ENCODE peak calls at places on chromosomes 3 and 15, in six cellular contexts. One of them, this sample, is unnamed.

GRCh38 chr15:52103217-52104207 is 9.1 kb downstream of the BCL2L10 start:
- DNase-seq in psoas muscle: no peak
- DNase-seq in sigmoid colon: peak
- DNase-seq in RWPE1: peak
- DNase-seq in colonic mucosa: no peak
- DNase-seq in mesenchymal stem cell: peak
- DNase-seq in this sample: no peak

GRCh38 chr15:26838742-26839460 is 28.0 kb upstream of the GABRA5 start:
- DNase-seq in psoas muscle: no peak
- DNase-seq in sigmoid colon: no peak
- DNase-seq in RWPE1: no peak
- DNase-seq in colonic mucosa: no peak
- DNase-seq in mesenchymal stem cell: no peak
- DNase-seq in this sample: no peak

GRCh38 chr3:12442654-12443501 is 41.4 kb upstream of the TSEN2 start:
- DNase-seq in psoas muscle: no peak
- DNase-seq in sigmoid colon: peak
- DNase-seq in RWPE1: no peak
- DNase-seq in colonic mucosa: no peak
- DNase-seq in mesenchymal stem cell: no peak
- DNase-seq in this sample: no peak

GRCh38 chr15:40421246-40422157 is 15.9 kb downstream of the IVD start:
- DNase-seq in psoas muscle: peak
- DNase-seq in sigmoid colon: peak
- DNase-seq in RWPE1: peak
- DNase-seq in colonic mucosa: peak
- DNase-seq in mesenchymal stem cell: peak
- DNase-seq in this sample: peak

GRCh38 chr15:39188930-39189329 is 391.9 kb upstream of the THBS1 start:
- DNase-seq in psoas muscle: no peak
- DNase-seq in sigmoid colon: no peak
- DNase-seq in RWPE1: peak
- DNase-seq in colonic mucosa: no peak
- DNase-seq in mesenchymal stem cell: peak
- DNase-seq in this sample: no peak

GRCh38 chr3:53375019-53375418 is 27.7 kb upstream of the DCP1A start:
- DNase-seq in psoas muscle: peak
- DNase-seq in sigmoid colon: peak
- DNase-seq in RWPE1: peak
- DNase-seq in colonic mucosa: peak
- DNase-seq in mesenchymal stem cell: peak
- DNase-seq in this sample: peak

GRCh38 chr3:109177888-109178287 is 41.4 kb downstream of the C3orf85 start:
- DNase-seq in psoas muscle: no peak
- DNase-seq in sigmoid colon: no peak
- DNase-seq in RWPE1: no peak
- DNase-seq in colonic mucosa: no peak
- DNase-seq in mesenchymal stem cell: peak
- DNase-seq in this sample: no peak

GRCh38 chr15:89496155-89497098 is at the start of gene RHCG:
- DNase-seq in psoas muscle: no peak
- DNase-seq in sigmoid colon: no peak
- DNase-seq in RWPE1: no peak
- DNase-seq in colonic mucosa: no peak
- DNase-seq in mesenchymal stem cell: peak
- DNase-seq in this sample: peak

GRCh38 chr3:52120576-52121458 is 33.4 kb downstream of the POC1A start:
- DNase-seq in psoas muscle: peak
- DNase-seq in sigmoid colon: peak
- DNase-seq in RWPE1: no peak
- DNase-seq in colonic mucosa: no peak
- DNase-seq in mesenchymal stem cell: no peak
- DNase-seq in this sample: peak

GRCh38 chr3:40170395-40170794 is 139.1 kb upstream of the EIF1B start:
- DNase-seq in psoas muscle: no peak
- DNase-seq in sigmoid colon: no peak
- DNase-seq in RWPE1: no peak
- DNase-seq in colonic mucosa: no peak
- DNase-seq in mesenchymal stem cell: no peak
- DNase-seq in this sample: no peak

GRCh38 chr3:135779024-135779423 is 186.5 kb upstream of the PPP2R3A start:
- DNase-seq in psoas muscle: no peak
- DNase-seq in sigmoid colon: no peak
- DNase-seq in RWPE1: no peak
- DNase-seq in colonic mucosa: no peak
- DNase-seq in mesenchymal stem cell: no peak
- DNase-seq in this sample: no peak

GRCh38 chr3:149539491-149539890 is 65.0 kb downstream of the TM4SF4 start:
- DNase-seq in psoas muscle: no peak
- DNase-seq in sigmoid colon: no peak
- DNase-seq in RWPE1: no peak
- DNase-seq in colonic mucosa: no peak
- DNase-seq in mesenchymal stem cell: no peak
- DNase-seq in this sample: no peak

GRCh38 chr3:122558605-122559004 is 5.5 kb downstream of the PARP9 start:
- DNase-seq in psoas muscle: no peak
- DNase-seq in sigmoid colon: no peak
- DNase-seq in RWPE1: no peak
- DNase-seq in colonic mucosa: no peak
- DNase-seq in mesenchymal stem cell: no peak
- DNase-seq in this sample: no peak

GRCh38 chr15:101710806-101711205 is 13.5 kb downstream of the TARS3 start:
- DNase-seq in psoas muscle: no peak
- DNase-seq in sigmoid colon: no peak
- DNase-seq in RWPE1: peak
- DNase-seq in colonic mucosa: no peak
- DNase-seq in mesenchymal stem cell: peak
- DNase-seq in this sample: no peak

GRCh38 chr3:53823956-53824320 is 22.3 kb downstream of the CHDH start:
- DNase-seq in psoas muscle: no peak
- DNase-seq in sigmoid colon: no peak
- DNase-seq in RWPE1: no peak
- DNase-seq in colonic mucosa: no peak
- DNase-seq in mesenchymal stem cell: no peak
- DNase-seq in this sample: no peak

GRCh38 chr3:161770532-161771386 is 274.2 kb downstream of the OTOL1 start:
- DNase-seq in psoas muscle: no peak
- DNase-seq in sigmoid colon: no peak
- DNase-seq in RWPE1: no peak
- DNase-seq in colonic mucosa: no peak
- DNase-seq in mesenchymal stem cell: no peak
- DNase-seq in this sample: no peak

GRCh38 chr15:83170474-83171165 is 37.0 kb downstream of the HDGFL3 start:
- DNase-seq in psoas muscle: no peak
- DNase-seq in sigmoid colon: no peak
- DNase-seq in RWPE1: no peak
- DNase-seq in colonic mucosa: no peak
- DNase-seq in mesenchymal stem cell: peak
- DNase-seq in this sample: no peak

GRCh38 chr3:136882575-136882974 is 20.6 kb downstream of the NCK1 start:
- DNase-seq in psoas muscle: no peak
- DNase-seq in sigmoid colon: no peak
- DNase-seq in RWPE1: peak
- DNase-seq in colonic mucosa: no peak
- DNase-seq in mesenchymal stem cell: no peak
- DNase-seq in this sample: no peak

GRCh38 chr15:74384566-74385441 is 17.4 kb upstream of the CYP11A1 start:
- DNase-seq in psoas muscle: peak
- DNase-seq in sigmoid colon: no peak
- DNase-seq in RWPE1: peak
- DNase-seq in colonic mucosa: no peak
- DNase-seq in mesenchymal stem cell: no peak
- DNase-seq in this sample: no peak

GRCh38 chr3:71582612-71583568 is 638 bp downstream of the FOXP1 start:
- DNase-seq in psoas muscle: peak
- DNase-seq in sigmoid colon: peak
- DNase-seq in RWPE1: no peak
- DNase-seq in colonic mucosa: peak
- DNase-seq in mesenchymal stem cell: peak
- DNase-seq in this sample: peak

GRCh38 chr3:177466076-177466475 is 268.8 kb upstream of the TBL1XR1 start:
- DNase-seq in psoas muscle: no peak
- DNase-seq in sigmoid colon: no peak
- DNase-seq in RWPE1: no peak
- DNase-seq in colonic mucosa: no peak
- DNase-seq in mesenchymal stem cell: no peak
- DNase-seq in this sample: no peak

GRCh38 chr3:139099968-139100817 is 55.5 kb upstream of the PRR23C start:
- DNase-seq in psoas muscle: no peak
- DNase-seq in sigmoid colon: no peak
- DNase-seq in RWPE1: no peak
- DNase-seq in colonic mucosa: no peak
- DNase-seq in mesenchymal stem cell: no peak
- DNase-seq in this sample: no peak

GRCh38 chr3:71465371-71466007 is 118.0 kb downstream of the FOXP1 start:
- DNase-seq in psoas muscle: no peak
- DNase-seq in sigmoid colon: no peak
- DNase-seq in RWPE1: no peak
- DNase-seq in colonic mucosa: no peak
- DNase-seq in mesenchymal stem cell: no peak
- DNase-seq in this sample: no peak

GRCh38 chr3:11085078-11085840 is 69.0 kb upstream of the HRH1 start:
- DNase-seq in psoas muscle: no peak
- DNase-seq in sigmoid colon: no peak
- DNase-seq in RWPE1: no peak
- DNase-seq in colonic mucosa: no peak
- DNase-seq in mesenchymal stem cell: no peak
- DNase-seq in this sample: no peak

GRCh38 chr3:61181874-61182273 is 69.4 kb downstream of the FHIT start:
- DNase-seq in psoas muscle: no peak
- DNase-seq in sigmoid colon: no peak
- DNase-seq in RWPE1: peak
- DNase-seq in colonic mucosa: no peak
- DNase-seq in mesenchymal stem cell: peak
- DNase-seq in this sample: no peak

GRCh38 chr15:48330855-48331795 is at the start of gene DUT:
- DNase-seq in psoas muscle: peak
- DNase-seq in sigmoid colon: peak
- DNase-seq in RWPE1: peak
- DNase-seq in colonic mucosa: peak
- DNase-seq in mesenchymal stem cell: peak
- DNase-seq in this sample: peak

GRCh38 chr3:44981220-44981619 is 5.2 kb downstream of the EXOSC7 start:
- DNase-seq in psoas muscle: no peak
- DNase-seq in sigmoid colon: no peak
- DNase-seq in RWPE1: no peak
- DNase-seq in colonic mucosa: no peak
- DNase-seq in mesenchymal stem cell: no peak
- DNase-seq in this sample: no peak

GRCh38 chr3:157416347-157417087 is 20.1 kb upstream of the PTX3 start:
- DNase-seq in psoas muscle: no peak
- DNase-seq in sigmoid colon: no peak
- DNase-seq in RWPE1: no peak
- DNase-seq in colonic mucosa: no peak
- DNase-seq in mesenchymal stem cell: no peak
- DNase-seq in this sample: no peak
- H3K27ac ChIP-seq in psoas muscle: no peak
- H3K27ac ChIP-seq in sigmoid colon: no peak
- H3K27ac ChIP-seq in RWPE1: no peak
- H3K27ac ChIP-seq in colonic mucosa: no peak
- H3K27ac ChIP-seq in mesenchymal stem cell: no peak
- H3K27ac ChIP-seq in this sample: no peak

DNA sequence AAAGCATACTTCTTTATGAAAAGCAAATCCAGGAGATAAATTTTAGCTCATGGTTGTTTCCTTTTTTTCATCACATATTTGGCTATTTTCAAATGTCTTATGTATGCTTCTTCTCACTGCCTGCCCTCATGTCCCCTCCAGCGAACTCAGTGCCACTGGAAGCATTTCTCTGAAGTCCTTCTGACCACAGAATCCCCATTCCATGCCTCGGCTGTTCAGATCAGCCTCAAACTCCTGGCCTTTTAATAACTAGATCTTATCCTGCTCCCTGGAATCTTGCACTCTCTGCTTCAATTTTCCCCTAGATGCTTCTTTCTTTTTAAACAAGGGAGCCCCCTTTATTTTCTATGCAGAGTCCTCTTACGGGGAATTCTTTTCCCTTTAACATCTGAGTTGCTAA is 10.1 kb downstream of the ETV5 start:
- DNase-seq in psoas muscle: no peak
- DNase-seq in sigmoid colon: no peak
- DNase-seq in RWPE1: no peak
- DNase-seq in colonic mucosa: no peak
- DNase-seq in mesenchymal stem cell: no peak
- DNase-seq in this sample: no peak
- H3K27ac ChIP-seq in psoas muscle: peak
- H3K27ac ChIP-seq in sigmoid colon: no peak
- H3K27ac ChIP-seq in RWPE1: no peak
- H3K27ac ChIP-seq in colonic mucosa: no peak
- H3K27ac ChIP-seq in mesenchymal stem cell: peak
- H3K27ac ChIP-seq in this sample: no peak

GRCh38 chr15:30933293-30933692 is 29.6 kb downstream of the FAN1 start:
- DNase-seq in psoas muscle: no peak
- DNase-seq in sigmoid colon: no peak
- DNase-seq in RWPE1: peak
- DNase-seq in colonic mucosa: no peak
- DNase-seq in mesenchymal stem cell: no peak
- DNase-seq in this sample: no peak
- H3K27ac ChIP-seq in psoas muscle: no peak
- H3K27ac ChIP-seq in sigmoid colon: no peak
- H3K27ac ChIP-seq in RWPE1: no peak
- H3K27ac ChIP-seq in colonic mucosa: no peak
- H3K27ac ChIP-seq in mesenchymal stem cell: no peak
- H3K27ac ChIP-seq in this sample: no peak

GRCh38 chr15:57505056-57505713 is 86.5 kb upstream of the MYZAP start:
- DNase-seq in psoas muscle: no peak
- DNase-seq in sigmoid colon: no peak
- DNase-seq in RWPE1: peak
- DNase-seq in colonic mucosa: peak
- DNase-seq in mesenchymal stem cell: no peak
- DNase-seq in this sample: no peak

GRCh38 chr15:57506422-57506821 is 85.3 kb upstream of the MYZAP start:
- DNase-seq in psoas muscle: no peak
- DNase-seq in sigmoid colon: no peak
- DNase-seq in RWPE1: no peak
- DNase-seq in colonic mucosa: peak
- DNase-seq in mesenchymal stem cell: no peak
- DNase-seq in this sample: no peak

GRCh38 chr15:57505949-57506391 is 85.7 kb upstream of the MYZAP start:
- DNase-seq in psoas muscle: no peak
- DNase-seq in sigmoid colon: no peak
- DNase-seq in RWPE1: peak
- DNase-seq in colonic mucosa: peak
- DNase-seq in mesenchymal stem cell: peak
- DNase-seq in this sample: peak

GRCh38 chr15:57509121-57509520 is 82.6 kb upstream of the MYZAP start:
- DNase-seq in psoas muscle: no peak
- DNase-seq in sigmoid colon: no peak
- DNase-seq in RWPE1: no peak
- DNase-seq in colonic mucosa: no peak
- DNase-seq in mesenchymal stem cell: no peak
- DNase-seq in this sample: no peak

DNA sequence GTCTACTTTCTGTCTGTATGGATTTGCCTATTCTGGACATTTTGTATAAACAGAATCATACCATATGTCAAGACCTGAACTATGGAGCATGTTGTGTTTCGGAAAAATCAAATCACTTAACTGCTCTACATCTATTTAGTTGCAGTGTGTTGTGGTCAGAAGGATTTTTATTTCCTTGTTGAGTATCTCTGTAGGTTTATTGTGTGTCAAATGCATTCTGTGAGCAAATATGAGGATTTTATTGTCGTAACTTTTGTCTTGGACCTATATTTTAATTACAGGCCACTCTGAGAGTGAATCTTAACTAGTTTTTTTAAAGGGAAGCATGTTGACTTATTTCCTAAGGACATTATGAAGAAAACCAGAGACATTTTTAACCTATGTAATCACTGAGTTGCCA is 84.6 kb upstream of the MYZAP start:
- DNase-seq in psoas muscle: no peak
- DNase-seq in sigmoid colon: no peak
- DNase-seq in RWPE1: no peak
- DNase-seq in colonic mucosa: no peak
- DNase-seq in mesenchymal stem cell: no peak
- DNase-seq in this sample: no peak
- H3K27ac ChIP-seq in psoas muscle: no peak
- H3K27ac ChIP-seq in sigmoid colon: no peak
- H3K27ac ChIP-seq in RWPE1: no peak
- H3K27ac ChIP-seq in colonic mucosa: peak
- H3K27ac ChIP-seq in mesenchymal stem cell: peak
- H3K27ac ChIP-seq in this sample: peak